ENCODE peak calls at places on chromosomes 3 and 15, in five cellular contexts. One of them, this sample, is unnamed. For H3K27me3 and H4K20me1, the result is how much of the 10 kb centered on the place peaks cover.

GRCh38 chr3:194255252-194256039 is 95.7 kb downstream of the CPN2 start:
- DNase-seq in neural progenitor cell: no peak
- DNase-seq in GM23248: no peak
- DNase-seq in endothelial cell of umbilical vein: peak
- DNase-seq in IMR-90: no peak
- DNase-seq in this sample: no peak

GRCh38 chr3:153357436-153357835 is 195.4 kb downstream of the RAP2B start:
- DNase-seq in neural progenitor cell: no peak
- DNase-seq in GM23248: no peak
- DNase-seq in endothelial cell of umbilical vein: no peak
- DNase-seq in IMR-90: no peak
- DNase-seq in this sample: no peak

GRCh38 chr3:30631237-30631961 is 25.0 kb downstream of the TGFBR2 start:
- DNase-seq in neural progenitor cell: no peak
- DNase-seq in GM23248: peak
- DNase-seq in endothelial cell of umbilical vein: peak
- DNase-seq in IMR-90: no peak
- DNase-seq in this sample: no peak

GRCh38 chr15:43214592-43215295 is 6.1 kb downstream of the EPB42 start:
- DNase-seq in neural progenitor cell: no peak
- DNase-seq in GM23248: no peak
- DNase-seq in endothelial cell of umbilical vein: no peak
- DNase-seq in IMR-90: no peak
- DNase-seq in this sample: no peak

GRCh38 chr15:71649894-71650293 is 160.5 kb upstream of the NR2E3 start:
- DNase-seq in neural progenitor cell: no peak
- DNase-seq in GM23248: peak
- DNase-seq in endothelial cell of umbilical vein: no peak
- DNase-seq in IMR-90: peak
- DNase-seq in this sample: no peak

GRCh38 chr3:41000471-41000870 is 198.8 kb upstream of the CTNNB1 start:
- DNase-seq in neural progenitor cell: no peak
- DNase-seq in GM23248: peak
- DNase-seq in endothelial cell of umbilical vein: no peak
- DNase-seq in IMR-90: no peak
- DNase-seq in this sample: no peak

GRCh38 chr15:78024141-78024567 is 53.4 kb downstream of the TBC1D2B start:
- DNase-seq in neural progenitor cell: no peak
- DNase-seq in GM23248: peak
- DNase-seq in endothelial cell of umbilical vein: no peak
- DNase-seq in IMR-90: peak
- DNase-seq in this sample: no peak

GRCh38 chr3:112345681-112346080 is 12.7 kb downstream of the CD200 start:
- DNase-seq in neural progenitor cell: no peak
- DNase-seq in GM23248: no peak
- DNase-seq in endothelial cell of umbilical vein: no peak
- DNase-seq in IMR-90: no peak
- DNase-seq in this sample: no peak

GRCh38 chr3:71142440-71143161 is 440.9 kb downstream of the FOXP1 start:
- DNase-seq in neural progenitor cell: peak
- DNase-seq in GM23248: no peak
- DNase-seq in endothelial cell of umbilical vein: peak
- DNase-seq in IMR-90: peak
- DNase-seq in this sample: peak

GRCh38 chr3:47414161-47414564 is 33.3 kb downstream of the PTPN23 start:
- DNase-seq in neural progenitor cell: no peak
- DNase-seq in GM23248: no peak
- DNase-seq in endothelial cell of umbilical vein: no peak
- DNase-seq in IMR-90: no peak
- DNase-seq in this sample: no peak

GRCh38 chr15:35443376-35443775 is 102.6 kb downstream of the DPH6 start:
- DNase-seq in neural progenitor cell: no peak
- DNase-seq in GM23248: no peak
- DNase-seq in endothelial cell of umbilical vein: no peak
- DNase-seq in IMR-90: no peak
- DNase-seq in this sample: no peak

GRCh38 chr15:27427386-27427785 is 456.4 kb downstream of the GABRG3 start:
- DNase-seq in neural progenitor cell: no peak
- DNase-seq in GM23248: no peak
- DNase-seq in endothelial cell of umbilical vein: no peak
- DNase-seq in IMR-90: no peak
- DNase-seq in this sample: no peak

GRCh38 chr3:185851046-185851445 is 26.2 kb upstream of the IGF2BP2 start:
- DNase-seq in neural progenitor cell: no peak
- DNase-seq in GM23248: peak
- DNase-seq in endothelial cell of umbilical vein: no peak
- DNase-seq in IMR-90: peak
- DNase-seq in this sample: no peak

GRCh38 chr3:175716451-175716850 is 857.3 kb downstream of the NAALADL2 start:
- DNase-seq in neural progenitor cell: no peak
- DNase-seq in GM23248: peak
- DNase-seq in endothelial cell of umbilical vein: no peak
- DNase-seq in IMR-90: peak
- DNase-seq in this sample: no peak

GRCh38 chr3:196327405-196327804 is 9.4 kb upstream of the DYNLT2B start:
- DNase-seq in neural progenitor cell: no peak
- DNase-seq in GM23248: peak
- DNase-seq in endothelial cell of umbilical vein: no peak
- DNase-seq in IMR-90: no peak
- DNase-seq in this sample: no peak

GRCh38 chr15:94745371-94745770 is 514.0 kb downstream of the MCTP2 start:
- DNase-seq in neural progenitor cell: peak
- DNase-seq in GM23248: no peak
- DNase-seq in endothelial cell of umbilical vein: no peak
- DNase-seq in IMR-90: no peak
- DNase-seq in this sample: no peak

GRCh38 chr3:98733778-98734281 is 29.3 kb upstream of the ST3GAL6 start:
- DNase-seq in neural progenitor cell: peak
- DNase-seq in GM23248: no peak
- DNase-seq in endothelial cell of umbilical vein: peak
- DNase-seq in IMR-90: no peak
- DNase-seq in this sample: no peak

GRCh38 chr15:38253448-38253847 is 812 bp downstream of the SPRED1 start:
- DNase-seq in neural progenitor cell: peak
- DNase-seq in GM23248: peak
- DNase-seq in endothelial cell of umbilical vein: peak
- DNase-seq in IMR-90: peak
- DNase-seq in this sample: peak

GRCh38 chr3:118828351-118828750 is 206.3 kb downstream of the IGSF11 start:
- DNase-seq in neural progenitor cell: no peak
- DNase-seq in GM23248: no peak
- DNase-seq in endothelial cell of umbilical vein: no peak
- DNase-seq in IMR-90: no peak
- DNase-seq in this sample: no peak

GRCh38 chr3:171329759-171330158 is 130.4 kb downstream of the TNIK start:
- DNase-seq in neural progenitor cell: no peak
- DNase-seq in GM23248: no peak
- DNase-seq in endothelial cell of umbilical vein: no peak
- DNase-seq in IMR-90: no peak
- DNase-seq in this sample: no peak

DNA sequence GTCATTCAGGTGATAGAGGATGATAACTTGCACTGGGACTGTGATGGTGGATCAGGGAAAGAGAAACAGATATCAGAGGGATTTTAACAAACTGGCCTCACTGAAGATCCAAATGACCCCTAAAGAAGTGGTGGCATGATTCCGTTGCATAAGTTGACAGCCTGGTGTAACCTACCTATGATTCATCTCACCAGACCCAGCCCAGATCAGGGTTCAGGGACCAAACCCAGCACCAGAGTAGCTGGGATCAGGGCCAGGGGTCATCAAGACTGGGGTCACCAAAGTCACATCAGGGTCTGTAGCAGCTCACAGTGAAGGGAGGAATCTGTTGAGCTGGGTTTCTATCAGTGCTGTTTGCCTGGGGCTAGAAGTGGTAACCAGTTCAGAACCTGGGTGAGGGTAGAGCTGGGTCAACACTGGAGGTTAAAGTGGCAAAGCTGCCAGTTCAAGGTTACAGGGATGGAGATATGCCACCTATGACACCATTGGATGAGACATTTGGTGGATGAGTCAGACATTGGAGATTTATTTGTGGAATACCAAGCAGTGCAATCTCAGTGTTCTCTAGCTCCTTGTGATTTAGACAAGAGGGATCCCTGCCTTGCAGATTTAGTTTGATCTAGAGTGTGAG is 35.9 kb downstream of the CASR start:
- DNase-seq in neural progenitor cell: no peak
- DNase-seq in GM23248: peak
- DNase-seq in endothelial cell of umbilical vein: no peak
- DNase-seq in IMR-90: no peak
- DNase-seq in this sample: no peak
- H3K27me3 ChIP-seq in neural progenitor cell: under half
- H3K27me3 ChIP-seq in GM23248: under half
- H3K27me3 ChIP-seq in endothelial cell of umbilical vein: under half
- H3K27me3 ChIP-seq in IMR-90: under half
- H3K27me3 ChIP-seq in this sample: under half

DNA sequence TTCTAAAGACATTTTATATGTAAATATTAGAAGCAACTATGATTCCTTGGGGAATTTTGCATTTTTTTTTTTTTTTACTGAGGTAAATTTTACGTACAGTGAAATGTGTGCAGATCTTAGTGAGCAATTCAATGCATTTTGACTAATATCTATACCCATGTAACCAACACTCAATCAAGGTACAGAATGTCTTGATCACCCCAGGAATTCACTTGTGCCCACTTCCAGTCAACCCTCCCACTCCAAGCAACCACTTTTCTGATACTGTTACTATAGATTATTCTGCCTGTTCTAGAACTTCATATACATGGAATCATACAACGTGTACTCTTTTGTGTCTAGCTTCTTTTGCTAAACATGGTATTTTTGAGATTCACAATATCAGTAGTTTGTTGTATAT is 45.1 kb upstream of the MGLL start:
- DNase-seq in neural progenitor cell: no peak
- DNase-seq in GM23248: no peak
- DNase-seq in endothelial cell of umbilical vein: no peak
- DNase-seq in IMR-90: no peak
- DNase-seq in this sample: no peak
- H4K20me1 ChIP-seq in neural progenitor cell: under half
- H4K20me1 ChIP-seq in GM23248: under half
- H4K20me1 ChIP-seq in endothelial cell of umbilical vein: under half
- H4K20me1 ChIP-seq in IMR-90: under half
- H4K20me1 ChIP-seq in this sample: under half

GRCh38 chr15:84819291-84819768 is 2.2 kb downstream of the ALPK3 start:
- DNase-seq in neural progenitor cell: peak
- DNase-seq in GM23248: no peak
- DNase-seq in endothelial cell of umbilical vein: peak
- DNase-seq in IMR-90: no peak
- DNase-seq in this sample: no peak

GRCh38 chr15:84821501-84822021 is 4.4 kb downstream of the ALPK3 start:
- DNase-seq in neural progenitor cell: no peak
- DNase-seq in GM23248: no peak
- DNase-seq in endothelial cell of umbilical vein: peak
- DNase-seq in IMR-90: no peak
- DNase-seq in this sample: peak

GRCh38 chr15:84817461-84818081 is 415 bp downstream of the ALPK3 start:
- DNase-seq in neural progenitor cell: peak
- DNase-seq in GM23248: no peak
- DNase-seq in endothelial cell of umbilical vein: peak
- DNase-seq in IMR-90: no peak
- DNase-seq in this sample: no peak

GRCh38 chr15:84818221-84819131 is 1.3 kb downstream of the ALPK3 start:
- DNase-seq in neural progenitor cell: peak
- DNase-seq in GM23248: peak
- DNase-seq in endothelial cell of umbilical vein: peak
- DNase-seq in IMR-90: peak
- DNase-seq in this sample: no peak

DNA sequence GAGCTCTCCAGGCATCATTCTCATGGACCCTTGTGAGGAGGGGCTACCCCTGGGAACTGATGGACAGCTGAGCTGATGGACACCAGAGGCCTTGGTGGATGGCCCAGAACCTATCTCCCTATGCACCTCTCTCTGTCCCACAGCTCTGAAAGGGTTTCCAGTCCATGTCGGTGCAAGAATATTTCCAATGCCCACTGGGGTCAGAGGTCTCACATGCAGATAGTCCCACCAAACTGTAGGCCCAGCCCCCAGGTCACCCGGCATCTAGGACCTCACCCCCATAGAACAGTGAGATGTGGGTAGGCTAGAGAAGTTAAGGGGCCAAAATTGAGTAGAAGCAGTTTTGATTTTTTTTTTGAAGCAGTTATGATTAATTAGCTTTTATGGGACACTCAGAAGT is 2.6 kb downstream of the ALPK3 start:
- DNase-seq in neural progenitor cell: no peak
- DNase-seq in GM23248: no peak
- DNase-seq in endothelial cell of umbilical vein: no peak
- DNase-seq in IMR-90: no peak
- DNase-seq in this sample: no peak
- H3K9ac ChIP-seq in neural progenitor cell: no peak
- H3K9ac ChIP-seq in GM23248: no peak
- H3K9ac ChIP-seq in endothelial cell of umbilical vein: no peak
- H3K9ac ChIP-seq in IMR-90: no peak
- H3K9ac ChIP-seq in this sample: no peak

GRCh38 chr3:129967761-129968160 is 6.8 kb upstream of the TRH start:
- DNase-seq in neural progenitor cell: no peak
- DNase-seq in GM23248: no peak
- DNase-seq in endothelial cell of umbilical vein: no peak
- DNase-seq in IMR-90: no peak
- DNase-seq in this sample: no peak
- H3K27me3 ChIP-seq in neural progenitor cell: half or more
- H3K27me3 ChIP-seq in GM23248: under half
- H3K27me3 ChIP-seq in endothelial cell of umbilical vein: under half
- H3K27me3 ChIP-seq in IMR-90: half or more
- H3K27me3 ChIP-seq in this sample: under half

DNA sequence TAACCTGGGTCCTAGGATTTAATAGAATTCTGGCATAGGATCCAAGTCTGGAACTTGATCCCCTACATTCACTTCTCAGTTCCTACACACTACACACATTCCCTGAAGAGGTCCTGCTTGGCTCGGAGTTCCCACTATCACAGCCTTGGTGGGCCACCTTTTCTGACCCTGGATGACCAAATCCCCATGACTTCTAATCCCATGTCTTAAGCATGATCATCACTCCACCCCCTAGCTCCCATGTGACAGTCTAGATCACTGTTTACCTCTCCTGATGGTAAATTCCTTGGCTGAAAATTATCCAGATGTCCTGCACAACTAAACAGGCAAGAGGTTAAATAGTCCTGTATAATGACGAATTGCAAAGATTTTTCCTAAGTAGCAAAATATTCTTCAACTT is 40.3 kb downstream of the DUT start:
- DNase-seq in neural progenitor cell: no peak
- DNase-seq in GM23248: no peak
- DNase-seq in endothelial cell of umbilical vein: no peak
- DNase-seq in IMR-90: no peak
- DNase-seq in this sample: no peak
- H4K20me1 ChIP-seq in neural progenitor cell: under half
- H4K20me1 ChIP-seq in GM23248: under half
- H4K20me1 ChIP-seq in endothelial cell of umbilical vein: under half
- H4K20me1 ChIP-seq in IMR-90: under half
- H4K20me1 ChIP-seq in this sample: under half